ENCODE peak calls at places on chromosomes 2 and 18, in eight cellular contexts. F is activated CD4-positive, alpha-beta T cell treated with anti-CD3 and anti-CD28 coated beads for 36 hours; V is MG63; C is M059J; W is mammary epithelial cell; J is AG20443; B is GDM1; N is GM23338. A is an unnamed sample.

GRCh38 chr2:171139860-171140259 is 20.8 kb downstream of the TLK1 start:
- DNase-seq in F (no peak), V (no peak), C (no peak), W (no peak), J (no peak), B (no peak), N (peak), A (no peak)

GRCh38 chr18:3538456-3538855 is 88.5 kb downstream of the TGIF1 start:
- DNase-seq in F (no peak), V (no peak), C (no peak), W (no peak), J (peak), B (no peak), N (no peak), A (no peak)

GRCh38 chr2:113208995-113209868 is 35.5 kb downstream of the PSD4 start:
- DNase-seq in F (no peak), V (peak), C (peak), W (no peak), J (no peak), B (no peak), N (no peak), A (peak)

GRCh38 chr2:238868616-238869292 is 20.9 kb downstream of the TWIST2 start:
- DNase-seq in F (no peak), V (peak), C (no peak), W (no peak), J (peak), B (no peak), N (no peak), A (no peak)

GRCh38 chr2:128263902-128264331 is 54.8 kb downstream of the HS6ST1 start:
- DNase-seq in F (no peak), V (no peak), C (no peak), W (no peak), J (no peak), B (no peak), N (no peak), A (no peak)

GRCh38 chr18:76445741-76446232 is 49.3 kb downstream of the ZNF516 start:
- DNase-seq in F (no peak), V (peak), C (no peak), W (no peak), J (peak), B (no peak), N (no peak), A (no peak)

GRCh38 chr2:46489430-46489829 is 10.1 kb downstream of the TMEM247 start:
- DNase-seq in F (no peak), V (no peak), C (peak), W (no peak), J (no peak), B (no peak), N (no peak), A (no peak)

GRCh38 chr18:46097378-46097852 is 681 bp downstream of the ATP5F1A start:
- DNase-seq in F (no peak), V (no peak), C (no peak), W (no peak), J (no peak), B (no peak), N (no peak), A (peak)